ENCODE peak calls at places on chromosomes 5 and 9, in eight cellular contexts. One of them, this sample, is unnamed.

GRCh38 chr5:1202798-1203185 is 1.4 kb downstream of the SLC6A19 start:
- DNase-seq in H1: no peak
- DNase-seq in A549: no peak
- DNase-seq in tibial nerve: no peak
- DNase-seq in heart left ventricle: peak; percentile 18
- DNase-seq in GM12878: no peak
- DNase-seq in right lobe of liver: no peak
- DNase-seq in breast epithelium: no peak
- DNase-seq in this sample: no peak

GRCh38 chr9:68683433-68683832 is 21.6 kb upstream of the PIP5K1B start:
- DNase-seq in H1: no peak
- DNase-seq in A549: no peak
- DNase-seq in tibial nerve: no peak
- DNase-seq in heart left ventricle: no peak
- DNase-seq in GM12878: no peak
- DNase-seq in right lobe of liver: no peak
- DNase-seq in breast epithelium: no peak
- DNase-seq in this sample: no peak

GRCh38 chr5:103433216-103433615 is 129.4 kb downstream of the NUDT12 start:
- DNase-seq in H1: no peak
- DNase-seq in A549: no peak
- DNase-seq in tibial nerve: no peak
- DNase-seq in heart left ventricle: no peak
- DNase-seq in GM12878: no peak
- DNase-seq in right lobe of liver: no peak
- DNase-seq in breast epithelium: no peak
- DNase-seq in this sample: no peak

GRCh38 chr5:179212870-179213269 is 132.4 kb downstream of the ADAMTS2 start:
- DNase-seq in H1: no peak
- DNase-seq in A549: no peak
- DNase-seq in tibial nerve: no peak
- DNase-seq in heart left ventricle: peak; percentile 27
- DNase-seq in GM12878: no peak
- DNase-seq in right lobe of liver: no peak
- DNase-seq in breast epithelium: no peak
- DNase-seq in this sample: no peak

GRCh38 chr9:98801969-98802371 is 5.5 kb upstream of the GALNT12 start:
- DNase-seq in H1: no peak
- DNase-seq in A549: no peak
- DNase-seq in tibial nerve: no peak
- DNase-seq in heart left ventricle: no peak
- DNase-seq in GM12878: no peak
- DNase-seq in right lobe of liver: no peak
- DNase-seq in breast epithelium: no peak
- DNase-seq in this sample: no peak

GRCh38 chr5:72480836-72481235 is 26.4 kb downstream of the ZNF366 start:
- DNase-seq in H1: no peak
- DNase-seq in A549: no peak
- DNase-seq in tibial nerve: no peak
- DNase-seq in heart left ventricle: no peak
- DNase-seq in GM12878: no peak
- DNase-seq in right lobe of liver: no peak
- DNase-seq in breast epithelium: no peak
- DNase-seq in this sample: no peak

GRCh38 chr9:27591093-27591492 is 17.8 kb upstream of the C9orf72 start:
- DNase-seq in H1: no peak
- DNase-seq in A549: no peak
- DNase-seq in tibial nerve: no peak
- DNase-seq in heart left ventricle: no peak
- DNase-seq in GM12878: no peak
- DNase-seq in right lobe of liver: no peak
- DNase-seq in breast epithelium: no peak
- DNase-seq in this sample: no peak

GRCh38 chr5:1793966-1794895 is 5.4 kb downstream of the MRPL36 start:
- DNase-seq in H1: no peak
- DNase-seq in A549: no peak
- DNase-seq in tibial nerve: no peak
- DNase-seq in heart left ventricle: no peak
- DNase-seq in GM12878: no peak
- DNase-seq in right lobe of liver: no peak
- DNase-seq in breast epithelium: no peak
- DNase-seq in this sample: no peak

GRCh38 chr5:136638084-136638483 is 272.7 kb upstream of the TRPC7 start:
- DNase-seq in H1: no peak
- DNase-seq in A549: no peak
- DNase-seq in tibial nerve: no peak
- DNase-seq in heart left ventricle: no peak
- DNase-seq in GM12878: no peak
- DNase-seq in right lobe of liver: no peak
- DNase-seq in breast epithelium: no peak
- DNase-seq in this sample: no peak

GRCh38 chr5:61332891-61333350 is 863 bp downstream of the ZSWIM6 start:
- DNase-seq in H1: no peak
- DNase-seq in A549: peak; percentile 62
- DNase-seq in tibial nerve: peak; percentile 26
- DNase-seq in heart left ventricle: peak; percentile 83
- DNase-seq in GM12878: no peak
- DNase-seq in right lobe of liver: peak; percentile 63
- DNase-seq in breast epithelium: no peak
- DNase-seq in this sample: peak; percentile 93

GRCh38 chr5:135214897-135215616 is 181.0 kb upstream of the PITX1 start:
- DNase-seq in H1: no peak
- DNase-seq in A549: no peak
- DNase-seq in tibial nerve: no peak
- DNase-seq in heart left ventricle: no peak
- DNase-seq in GM12878: no peak
- DNase-seq in right lobe of liver: peak; percentile 27
- DNase-seq in breast epithelium: peak; percentile 9
- DNase-seq in this sample: peak; percentile 52

GRCh38 chr5:54671111-54671531 is 153.6 kb downstream of the SNX18 start:
- DNase-seq in H1: no peak
- DNase-seq in A549: no peak
- DNase-seq in tibial nerve: no peak
- DNase-seq in heart left ventricle: no peak
- DNase-seq in GM12878: no peak
- DNase-seq in right lobe of liver: no peak
- DNase-seq in breast epithelium: no peak
- DNase-seq in this sample: peak; percentile 65

GRCh38 chr5:67732471-67732870 is 483.1 kb upstream of the PIK3R1 start:
- DNase-seq in H1: no peak
- DNase-seq in A549: no peak
- DNase-seq in tibial nerve: no peak
- DNase-seq in heart left ventricle: no peak
- DNase-seq in GM12878: peak; percentile 13
- DNase-seq in right lobe of liver: no peak
- DNase-seq in breast epithelium: no peak
- DNase-seq in this sample: no peak

GRCh38 chr9:126126807-126127206 is 199.8 kb upstream of the MVB12B start:
- DNase-seq in H1: no peak
- DNase-seq in A549: no peak
- DNase-seq in tibial nerve: no peak
- DNase-seq in heart left ventricle: no peak
- DNase-seq in GM12878: no peak
- DNase-seq in right lobe of liver: no peak
- DNase-seq in breast epithelium: peak; percentile 7
- DNase-seq in this sample: no peak

GRCh38 chr5:68515514-68515913 is 300.0 kb downstream of the PIK3R1 start:
- DNase-seq in H1: no peak
- DNase-seq in A549: no peak
- DNase-seq in tibial nerve: no peak
- DNase-seq in heart left ventricle: no peak
- DNase-seq in GM12878: no peak
- DNase-seq in right lobe of liver: no peak
- DNase-seq in breast epithelium: no peak
- DNase-seq in this sample: no peak

GRCh38 chr9:33159760-33160127 is 7.4 kb downstream of the B4GALT1 start:
- DNase-seq in H1: no peak
- DNase-seq in A549: peak; percentile 66
- DNase-seq in tibial nerve: peak; percentile 26
- DNase-seq in heart left ventricle: peak; percentile 72
- DNase-seq in GM12878: no peak
- DNase-seq in right lobe of liver: no peak
- DNase-seq in breast epithelium: peak; percentile 60
- DNase-seq in this sample: peak; percentile 82

GRCh38 chr9:89617978-89618377 is 13.2 kb downstream of the GADD45G start:
- DNase-seq in H1: no peak
- DNase-seq in A549: no peak
- DNase-seq in tibial nerve: no peak
- DNase-seq in heart left ventricle: no peak
- DNase-seq in GM12878: no peak
- DNase-seq in right lobe of liver: peak; percentile 81
- DNase-seq in breast epithelium: no peak
- DNase-seq in this sample: no peak

DNA sequence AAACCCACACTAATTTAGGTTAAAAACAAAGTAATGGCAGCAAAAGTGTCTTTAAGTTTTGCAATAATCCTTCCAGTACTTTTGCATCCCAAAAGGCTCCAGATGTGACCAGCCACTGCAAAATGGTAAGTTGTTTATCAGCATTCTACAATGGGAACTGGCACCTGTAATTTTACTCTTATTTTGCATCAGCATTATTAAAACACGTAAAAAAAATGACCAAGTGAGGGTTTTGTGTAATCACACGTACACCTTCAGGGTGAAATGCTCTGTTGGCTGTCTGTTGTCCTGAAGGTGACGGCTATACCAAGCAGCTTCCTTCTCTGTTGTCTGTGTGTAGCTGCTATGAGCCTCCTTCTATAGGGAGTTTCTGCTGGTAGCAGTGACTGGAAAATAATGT is 36.9 kb upstream of the SSBP2 start:
- DNase-seq in H1: no peak
- DNase-seq in A549: peak; percentile 36
- DNase-seq in tibial nerve: peak; percentile 63
- DNase-seq in heart left ventricle: no peak
- DNase-seq in GM12878: no peak
- DNase-seq in right lobe of liver: no peak
- DNase-seq in breast epithelium: peak; percentile 72
- DNase-seq in this sample: no peak
- H3K4me3 ChIP-seq in H1: no peak overlapping the region
- H3K4me3 ChIP-seq in A549: no peak overlapping the region
- H3K4me3 ChIP-seq in tibial nerve: no peak overlapping the region
- H3K4me3 ChIP-seq in heart left ventricle: peak overlapping the region; percentile 30
- H3K4me3 ChIP-seq in GM12878: no peak overlapping the region
- H3K4me3 ChIP-seq in right lobe of liver: no peak overlapping the region
- H3K4me3 ChIP-seq in breast epithelium: no peak overlapping the region
- H3K4me3 ChIP-seq in this sample: no peak overlapping the region

GRCh38 chr9:134882204-134882785 is 1.7 kb downstream of the FCN2 start:
- DNase-seq in H1: no peak
- DNase-seq in A549: no peak
- DNase-seq in tibial nerve: no peak
- DNase-seq in heart left ventricle: no peak
- DNase-seq in GM12878: no peak
- DNase-seq in right lobe of liver: no peak
- DNase-seq in breast epithelium: peak; percentile 5
- DNase-seq in this sample: no peak

GRCh38 chr9:134881313-134881670 is 682 bp downstream of the FCN2 start:
- DNase-seq in H1: no peak
- DNase-seq in A549: no peak
- DNase-seq in tibial nerve: no peak
- DNase-seq in heart left ventricle: no peak
- DNase-seq in GM12878: no peak
- DNase-seq in right lobe of liver: no peak
- DNase-seq in breast epithelium: peak; percentile 10
- DNase-seq in this sample: no peak

GRCh38 chr9:134884492-134884891 is 3.9 kb downstream of the FCN2 start:
- DNase-seq in H1: no peak
- DNase-seq in A549: no peak
- DNase-seq in tibial nerve: no peak
- DNase-seq in heart left ventricle: no peak
- DNase-seq in GM12878: no peak
- DNase-seq in right lobe of liver: no peak
- DNase-seq in breast epithelium: peak; percentile 13
- DNase-seq in this sample: peak; percentile 10

GRCh38 chr9:134880484-134881312 is at the start of gene FCN2:
- DNase-seq in H1: no peak
- DNase-seq in A549: no peak
- DNase-seq in tibial nerve: no peak
- DNase-seq in heart left ventricle: no peak
- DNase-seq in GM12878: no peak
- DNase-seq in right lobe of liver: peak; percentile 63
- DNase-seq in breast epithelium: peak; percentile 10
- DNase-seq in this sample: no peak

GRCh38 chr9:134883040-134883782 is 2.6 kb downstream of the FCN2 start:
- DNase-seq in H1: no peak
- DNase-seq in A549: no peak
- DNase-seq in tibial nerve: no peak
- DNase-seq in heart left ventricle: no peak
- DNase-seq in GM12878: no peak
- DNase-seq in right lobe of liver: no peak
- DNase-seq in breast epithelium: peak; percentile 6
- DNase-seq in this sample: peak; percentile 50
- TF ChIP-seq POLR2A in H1: no peak
- TF ChIP-seq POLR2A in A549: no peak
- TF ChIP-seq POLR2A in tibial nerve: no peak
- TF ChIP-seq POLR2A in heart left ventricle: no peak
- TF ChIP-seq POLR2A in GM12878: no peak
- TF ChIP-seq POLR2A in right lobe of liver: no peak
- TF ChIP-seq POLR2A in breast epithelium: no peak
- TF ChIP-seq POLR2A in this sample: no peak

GRCh38 chr5:119321569-119322311 is 34.1 kb upstream of the TNFAIP8 start:
- DNase-seq in H1: no peak
- DNase-seq in A549: no peak
- DNase-seq in tibial nerve: no peak
- DNase-seq in heart left ventricle: no peak
- DNase-seq in GM12878: no peak
- DNase-seq in right lobe of liver: no peak
- DNase-seq in breast epithelium: no peak
- DNase-seq in this sample: no peak
- H3K4me3 ChIP-seq in H1: no peak overlapping the region
- H3K4me3 ChIP-seq in A549: no peak overlapping the region
- H3K4me3 ChIP-seq in tibial nerve: no peak overlapping the region
- H3K4me3 ChIP-seq in heart left ventricle: no peak overlapping the region
- H3K4me3 ChIP-seq in GM12878: no peak overlapping the region
- H3K4me3 ChIP-seq in right lobe of liver: no peak overlapping the region
- H3K4me3 ChIP-seq in breast epithelium: no peak overlapping the region
- H3K4me3 ChIP-seq in this sample: no peak overlapping the region

DNA sequence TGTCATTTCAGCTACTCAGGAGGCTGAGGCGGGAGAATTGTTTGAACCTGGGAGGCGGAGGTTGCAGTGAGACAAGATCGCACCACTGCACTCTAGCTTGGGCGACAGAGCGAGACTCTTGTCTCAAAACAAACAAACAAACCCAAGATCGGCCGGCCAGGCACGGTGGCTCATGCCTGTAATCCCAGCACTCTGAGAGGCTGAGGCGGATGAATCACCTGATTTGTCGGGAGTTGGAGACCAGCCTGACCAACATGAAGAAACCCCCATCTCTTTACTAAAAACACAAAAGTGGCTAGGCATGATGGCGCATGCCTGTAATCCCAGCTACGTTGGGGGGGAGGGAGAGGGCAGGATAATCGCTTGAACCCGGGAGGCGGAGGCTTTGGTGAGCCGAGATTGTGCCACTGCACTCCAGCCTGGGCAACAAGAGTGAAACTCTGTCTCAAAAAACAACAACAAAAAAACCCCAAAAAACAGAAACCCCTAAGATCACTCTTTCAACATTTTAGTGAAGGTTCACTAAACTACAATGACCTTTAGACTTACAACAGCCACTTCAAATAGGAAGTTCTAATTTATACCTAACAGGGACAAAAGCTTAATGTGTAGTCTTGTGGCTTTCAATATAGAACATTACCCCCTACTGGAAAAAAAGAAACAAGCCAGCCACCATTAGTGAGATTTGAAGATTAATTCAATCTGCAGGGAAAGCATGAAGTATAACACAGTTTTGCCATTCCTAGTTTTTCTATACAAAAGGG is 7.0 kb downstream of the HSPA9 start:
- DNase-seq in H1: no peak
- DNase-seq in A549: no peak
- DNase-seq in tibial nerve: no peak
- DNase-seq in heart left ventricle: no peak
- DNase-seq in GM12878: no peak
- DNase-seq in right lobe of liver: peak; percentile 31
- DNase-seq in breast epithelium: no peak
- DNase-seq in this sample: no peak
- TF ChIP-seq POLR2A in H1: no peak
- TF ChIP-seq POLR2A in A549: no peak
- TF ChIP-seq POLR2A in tibial nerve: no peak
- TF ChIP-seq POLR2A in heart left ventricle: no peak
- TF ChIP-seq POLR2A in GM12878: no peak
- TF ChIP-seq POLR2A in right lobe of liver: no peak
- TF ChIP-seq POLR2A in breast epithelium: no peak
- TF ChIP-seq POLR2A in this sample: no peak

This sample was measured in upper lobe of left lung.